ENCODE peak calls at places on chromosomes 4 and X, in nine cellular contexts. I is EL, K is T follicular helper cell, U is epithelial cell of prostate, S is fibroblast of lung, D is NCI-H146, X is DMS153, W is kidney, F is ecto neural progenitor cell. M is an unnamed sample.

GRCh38 chr4:73729534-73730165 is 10.7 kb upstream of the CXCL8 start:
- DNase-seq in I (peak; percentile 78), K (no peak), U (no peak), S (peak; percentile 92), D (peak; percentile 35), X (peak; percentile 67), W (peak; percentile 57), F (peak; percentile 52), M (peak; percentile 53)

GRCh38 chr4:89549907-89550306 is 242.3 kb upstream of the GPRIN3 start:
- DNase-seq in I (peak; percentile 22), K (no peak), U (no peak), S (peak; percentile 94), D (no peak), X (no peak), W (no peak), F (no peak), M (no peak)

GRCh38 chr4:170088686-170089085 is 1.1 kb downstream of the AADAT start:
- DNase-seq in I (no peak), K (no peak), U (no peak), S (peak; percentile 0), D (peak; percentile 17), X (no peak), W (no peak), F (no peak), M (no peak)

GRCh38 chr4:177718514-177718913 is 276.3 kb upstream of the AGA start:
- DNase-seq in I (peak; percentile 5), K (no peak), U (peak; percentile 60), S (no peak), D (no peak), X (no peak), W (no peak), F (no peak), M (no peak)

GRCh38 chr4:17646693-17647092 is 32.3 kb downstream of the MED28 start:
- DNase-seq in I (no peak), K (no peak), U (no peak), S (no peak), D (no peak), X (no peak), W (no peak), F (no peak), M (peak; percentile 50)

GRCh38 chrX:51847463-51847862 is 46.0 kb upstream of the MAGED1 start:
- DNase-seq in I (no peak), K (no peak), U (no peak), S (no peak), D (no peak), X (no peak), W (no peak), F (no peak), M (no peak)

GRCh38 chr4:972651-973424 is 531 bp downstream of the DGKQ start:
- DNase-seq in I (peak; percentile 30), K (peak; percentile 44), U (no peak), S (no peak), D (no peak), X (no peak), W (peak; percentile 86), F (peak; percentile 63), M (peak; percentile 54)

GRCh38 chrX:9997524-9997923 is 30.4 kb downstream of the CLDN34 start:
- DNase-seq in I (no peak), K (no peak), U (no peak), S (no peak), D (no peak), X (no peak), W (no peak), F (no peak), M (no peak)

GRCh38 chr4:2802618-2803531 is 10.0 kb downstream of the SH3BP2 start:
- DNase-seq in I (no peak), K (no peak), U (no peak), S (no peak), D (no peak), X (no peak), W (peak; percentile 69), F (no peak), M (peak; percentile 53)

GRCh38 chr4:145679520-145679919 is 426 bp upstream of the C4orf51 start:
- DNase-seq in I (peak; percentile 76), K (no peak), U (peak; percentile 48), S (peak; percentile 86), D (peak; percentile 78), X (peak; percentile 89), W (no peak), F (no peak), M (no peak)

M was measured in mucosa of descending colon.